ENCODE peak calls at places on chromosomes 16 and 17, in seven cellular contexts. One of them, this sample, is unnamed.

GRCh38 chr16:87412996-87413421 is 20.9 kb downstream of the MAP1LC3B start:
- DNase-seq in myocyte: no peak
- DNase-seq in dermis microvascular lymphatic vessel endothelial cell: no peak
- DNase-seq in amniotic stem cell: no peak
- DNase-seq in H7: no peak
- DNase-seq in AG10803: no peak
- DNase-seq in adipocyte: no peak
- DNase-seq in this sample: no peak

GRCh38 chr16:57803413-57803990 is 1.2 kb upstream of the KIFC3 start:
- DNase-seq in myocyte: no peak
- DNase-seq in dermis microvascular lymphatic vessel endothelial cell: no peak
- DNase-seq in amniotic stem cell: no peak
- DNase-seq in H7: no peak
- DNase-seq in AG10803: no peak
- DNase-seq in adipocyte: no peak
- DNase-seq in this sample: no peak

GRCh38 chr17:15463363-15463762 is 4.1 kb downstream of the CDRT4 start:
- DNase-seq in myocyte: peak
- DNase-seq in dermis microvascular lymphatic vessel endothelial cell: peak
- DNase-seq in amniotic stem cell: no peak
- DNase-seq in H7: no peak
- DNase-seq in AG10803: peak
- DNase-seq in adipocyte: peak
- DNase-seq in this sample: no peak

GRCh38 chr16:85310868-85311585 is 198.8 kb upstream of the CIBAR2 start:
- DNase-seq in myocyte: peak
- DNase-seq in dermis microvascular lymphatic vessel endothelial cell: no peak
- DNase-seq in amniotic stem cell: no peak
- DNase-seq in H7: peak
- DNase-seq in AG10803: no peak
- DNase-seq in adipocyte: no peak
- DNase-seq in this sample: peak

GRCh38 chr16:2981899-2982250 is 1.6 kb upstream of the PKMYT1 start:
- DNase-seq in myocyte: no peak
- DNase-seq in dermis microvascular lymphatic vessel endothelial cell: no peak
- DNase-seq in amniotic stem cell: no peak
- DNase-seq in H7: peak
- DNase-seq in AG10803: no peak
- DNase-seq in adipocyte: no peak
- DNase-seq in this sample: no peak

GRCh38 chr16:27401768-27402568 is at the start of gene IL21R:
- DNase-seq in myocyte: peak
- DNase-seq in dermis microvascular lymphatic vessel endothelial cell: peak
- DNase-seq in amniotic stem cell: no peak
- DNase-seq in H7: peak
- DNase-seq in AG10803: peak
- DNase-seq in adipocyte: peak
- DNase-seq in this sample: peak

GRCh38 chr16:57591086-57591869 is 37.2 kb upstream of the ADGRG1 start:
- DNase-seq in myocyte: peak
- DNase-seq in dermis microvascular lymphatic vessel endothelial cell: peak
- DNase-seq in amniotic stem cell: peak
- DNase-seq in H7: peak
- DNase-seq in AG10803: peak
- DNase-seq in adipocyte: peak
- DNase-seq in this sample: peak

GRCh38 chr17:65228734-65229390 is 91.7 kb downstream of the RGS9 start:
- DNase-seq in myocyte: no peak
- DNase-seq in dermis microvascular lymphatic vessel endothelial cell: peak
- DNase-seq in amniotic stem cell: no peak
- DNase-seq in H7: no peak
- DNase-seq in AG10803: peak
- DNase-seq in adipocyte: peak
- DNase-seq in this sample: no peak

GRCh38 chr17:75295220-75296158 is 6.3 kb upstream of the SLC25A19 start:
- DNase-seq in myocyte: no peak
- DNase-seq in dermis microvascular lymphatic vessel endothelial cell: no peak
- DNase-seq in amniotic stem cell: no peak
- DNase-seq in H7: no peak
- DNase-seq in AG10803: no peak
- DNase-seq in adipocyte: no peak
- DNase-seq in this sample: peak

GRCh38 chr17:61275395-61275794 is 124.2 kb upstream of the TBX2 start:
- DNase-seq in myocyte: no peak
- DNase-seq in dermis microvascular lymphatic vessel endothelial cell: no peak
- DNase-seq in amniotic stem cell: no peak
- DNase-seq in H7: no peak
- DNase-seq in AG10803: no peak
- DNase-seq in adipocyte: no peak
- DNase-seq in this sample: no peak

GRCh38 chr17:16407911-16408588 is 7.3 kb upstream of the TRPV2 start:
- DNase-seq in myocyte: peak
- DNase-seq in dermis microvascular lymphatic vessel endothelial cell: peak
- DNase-seq in amniotic stem cell: no peak
- DNase-seq in H7: peak
- DNase-seq in AG10803: peak
- DNase-seq in adipocyte: peak
- DNase-seq in this sample: no peak

GRCh38 chr17:82230627-82231311 is 1.9 kb downstream of the SLC16A3 start:
- DNase-seq in myocyte: peak
- DNase-seq in dermis microvascular lymphatic vessel endothelial cell: peak
- DNase-seq in amniotic stem cell: peak
- DNase-seq in H7: peak
- DNase-seq in AG10803: peak
- DNase-seq in adipocyte: peak
- DNase-seq in this sample: peak

GRCh38 chr16:25553711-25554436 is 137.9 kb upstream of the HS3ST4 start:
- DNase-seq in myocyte: peak
- DNase-seq in dermis microvascular lymphatic vessel endothelial cell: peak
- DNase-seq in amniotic stem cell: no peak
- DNase-seq in H7: no peak
- DNase-seq in AG10803: peak
- DNase-seq in adipocyte: no peak
- DNase-seq in this sample: no peak

GRCh38 chr17:14351493-14351892 is 50.6 kb downstream of the HS3ST3B1 start:
- DNase-seq in myocyte: no peak
- DNase-seq in dermis microvascular lymphatic vessel endothelial cell: no peak
- DNase-seq in amniotic stem cell: no peak
- DNase-seq in H7: no peak
- DNase-seq in AG10803: no peak
- DNase-seq in adipocyte: no peak
- DNase-seq in this sample: no peak

This sample was measured in naive thymus-derived CD4-positive, alpha-beta T cell.